ENCODE peak calls at places on chromosomes 4 and X, in seven cellular contexts. K is HCT116, V is vagina, Y is testis, O is transverse colon, M is H1, B is heart left ventricle. G is an unnamed sample.
A peak's percentile ranks its signal among the peaks of the same experiment; 100 is the strongest.

GRCh38 chr4:4868506-4869379 is 9.3 kb downstream of the MSX1 start:
- DNase-seq in M (no peak), B (no peak), V (no peak), K (no peak), O (no peak), Y (no peak), G (no peak)

GRCh38 chrX:57453901-57454300 is 137.9 kb upstream of the ZXDB start:
- DNase-seq in K (no peak), M (peak; percentile 0), V (no peak), Y (peak; percentile 10), O (no peak), B (no peak), G (no peak)

GRCh38 chrX:16963216-16963615 is 16.8 kb downstream of the REPS2 start:
- DNase-seq in O (no peak), M (no peak), V (no peak), Y (no peak), K (no peak), B (no peak), G (no peak)

GRCh38 chr4:13701937-13702446 is 74.5 kb upstream of the BOD1L1 start:
- DNase-seq in M (no peak), V (no peak), Y (no peak), B (no peak), O (no peak), K (peak; percentile 13), G (no peak)

GRCh38 chrX:134388161-134389109 is 71.5 kb upstream of the HPRT1 start:
- DNase-seq in V (no peak), K (no peak), B (no peak), O (no peak), Y (no peak), M (no peak), G (no peak)

GRCh38 chrX:47483310-47484268 is 567 bp upstream of the ZNF41 start:
- DNase-seq in V (no peak), K (no peak), M (no peak), Y (peak; percentile 16), B (peak; percentile 22), O (peak; percentile 16), G (peak; percentile 3)

GRCh38 chr4:101200561-101200960 is 146.8 kb downstream of the PPP3CA start:
- DNase-seq in M (no peak), K (peak; percentile 86), O (no peak), V (no peak), Y (no peak), B (no peak), G (no peak)

GRCh38 chr4:106773106-106773905 is 262.8 kb downstream of the DKK2 start:
- DNase-seq in V (no peak), M (no peak), B (no peak), Y (no peak), O (no peak), K (no peak), G (no peak)

GRCh38 chr4:169314906-169315305 is 44.1 kb upstream of the SH3RF1 start:
- DNase-seq in M (no peak), O (peak; percentile 93), K (peak; percentile 37), B (peak; percentile 69), Y (peak; percentile 50), V (no peak), G (peak; percentile 56)

GRCh38 chr4:125702406-125702805 is 387.7 kb downstream of the FAT4 start:
- DNase-seq in B (no peak), Y (no peak), V (no peak), O (no peak), K (no peak), M (no peak), G (no peak)

GRCh38 chrX:126165721-126166401 is at the start of gene DCAF12L2:
- DNase-seq in Y (peak; percentile 68), O (no peak), M (no peak), V (no peak), B (no peak), K (no peak), G (no peak)

GRCh38 chrX:79556750-79557149 is 189.6 kb upstream of the ITM2A start:
- DNase-seq in K (no peak), Y (no peak), B (no peak), O (no peak), M (no peak), V (no peak), G (no peak)

DNA sequence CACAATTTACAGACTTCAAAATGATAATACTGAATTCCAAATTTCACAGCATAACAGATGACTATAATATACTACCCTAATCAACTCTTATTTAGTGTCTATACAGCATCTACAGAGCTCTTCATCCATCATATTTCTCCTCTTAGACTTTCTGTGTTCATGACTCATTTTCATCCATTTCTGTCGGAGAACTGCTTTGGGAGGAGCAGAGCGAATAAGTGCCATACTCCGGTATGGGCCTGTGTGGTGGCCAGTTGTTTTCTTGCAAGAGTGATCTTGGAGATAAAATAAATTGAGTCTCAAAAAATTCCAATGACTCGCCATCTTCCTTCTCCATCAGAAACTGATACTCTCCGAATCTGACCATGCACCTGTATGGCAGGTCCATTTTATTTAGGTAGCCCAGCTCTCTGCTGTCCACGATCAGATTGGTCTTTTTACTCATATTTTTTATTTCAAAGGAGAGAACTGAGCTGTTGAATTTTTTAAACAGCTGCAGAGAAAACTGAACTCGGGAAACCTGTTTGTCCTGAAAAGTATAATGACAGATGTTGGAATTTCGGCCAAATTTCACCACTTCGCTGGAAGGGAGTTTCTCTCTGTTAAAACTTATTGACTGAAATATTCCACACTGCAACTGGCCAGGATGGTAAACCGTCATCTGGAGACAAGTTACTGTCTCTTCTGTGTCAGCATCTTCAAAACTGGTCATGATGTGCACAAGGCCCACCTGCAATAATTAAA is 7.8 kb downstream of the TIFA start:
- DNase-seq in M (no peak), K (no peak), V (no peak), O (no peak), Y (no peak), B (no peak), G (no peak)
- H3K36me3 ChIP-seq in M (no peaks in the 10 kb centered on the region), K (no peaks in the 10 kb centered on the region), V (peaks cover 9% of the 10 kb centered on the region), O (no peaks in the 10 kb centered on the region), Y (no peaks in the 10 kb centered on the region), B (peaks cover 12% of the 10 kb centered on the region), G (no peaks in the 10 kb centered on the region)

DNA sequence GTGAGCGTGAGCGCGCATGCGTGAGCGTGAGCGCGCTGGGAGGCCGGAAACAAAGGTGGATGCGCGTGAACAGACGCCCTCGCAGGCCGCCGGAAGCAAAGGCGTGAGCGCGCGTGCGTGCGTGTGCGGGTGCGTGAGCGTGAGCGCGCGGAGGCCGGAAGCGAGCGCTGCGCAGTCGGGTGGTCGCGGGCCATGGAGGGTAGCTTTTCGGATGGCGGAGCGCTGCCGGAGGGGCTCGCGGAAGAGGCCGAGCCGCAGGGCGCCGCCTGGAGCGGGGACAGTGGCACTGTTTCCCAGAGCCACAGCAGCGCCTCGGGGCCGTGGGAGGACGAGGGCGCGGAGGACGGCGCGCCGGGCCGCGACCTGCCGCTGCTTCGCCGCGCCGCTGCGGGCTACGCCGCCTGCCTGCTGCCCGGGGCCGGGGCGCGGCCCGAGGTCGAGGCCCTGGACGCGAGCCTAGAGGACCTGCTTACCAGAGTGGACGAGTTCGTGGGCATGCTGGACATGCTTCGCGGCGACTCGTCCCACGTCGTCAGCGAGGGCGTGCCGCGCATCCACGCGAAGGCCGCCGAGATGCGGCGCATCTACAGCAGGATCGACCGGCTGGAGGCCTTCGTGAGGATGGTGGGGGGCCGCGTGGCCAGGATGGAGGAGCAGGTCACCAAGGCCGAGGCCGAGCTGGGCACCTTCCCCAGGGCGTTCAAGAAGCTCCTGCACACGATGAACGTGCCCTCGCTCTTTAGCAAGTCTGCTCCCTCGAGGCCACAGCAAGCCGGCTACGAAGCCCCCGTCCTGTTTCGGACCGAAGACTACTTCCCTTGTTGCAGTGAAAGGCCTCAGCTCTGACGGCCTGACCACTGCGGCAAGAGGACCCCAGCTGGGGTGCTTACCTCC is at the start of gene BLOC1S4:
- DNase-seq in V (no peak), K (peak; percentile 81), B (peak; percentile 88), M (peak; percentile 70), Y (peak; percentile 90), O (peak; percentile 90), G (peak; percentile 80)
- TF ChIP-seq POLR2A in V (peak; percentile 66), K (peak; percentile 32), B (peak; percentile 84), M (peak; percentile 78), Y (peak; percentile 11), O (peak; percentile 84), G (peak; percentile 79)

GRCh38 chr4:128029907-128030306 is 31.2 kb upstream of the LARP1B start:
- DNase-seq in V (no peak), O (no peak), K (no peak), Y (no peak), B (no peak), M (no peak), G (no peak)

DNA sequence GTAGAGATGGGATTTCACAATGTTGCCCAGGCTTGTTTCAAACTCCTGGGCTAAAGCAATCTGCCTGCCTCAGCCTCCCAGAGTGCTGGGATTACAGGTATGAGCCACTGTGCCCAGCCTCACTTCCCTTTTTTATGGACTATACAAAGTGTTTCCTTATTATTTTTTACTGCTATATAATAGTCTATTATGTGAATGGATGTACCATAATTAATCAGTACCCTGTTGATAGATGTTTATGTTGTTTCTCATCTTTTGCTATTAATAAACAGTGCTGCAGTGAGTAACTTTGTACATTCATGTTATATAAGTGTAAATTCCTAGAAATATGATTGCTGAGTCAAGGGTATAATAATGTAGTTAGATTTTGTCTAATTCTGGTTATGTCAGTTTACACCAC is 35.8 kb upstream of the LARP1B start:
- DNase-seq in B (no peak), M (no peak), K (no peak), O (no peak), Y (no peak), V (no peak), G (no peak)
- H3K36me3 ChIP-seq in B (peaks cover 98% of the 10 kb centered on the region), M (peaks cover 19% of the 10 kb centered on the region), K (peaks cover 7% of the 10 kb centered on the region), O (peaks cover 78% of the 10 kb centered on the region), Y (no peaks in the 10 kb centered on the region), V (peaks cover 66% of the 10 kb centered on the region), G (no peaks in the 10 kb centered on the region)

GRCh38 chr4:56465599-56466295 is 1.7 kb upstream of the SRP72 start:
- DNase-seq in B (no peak), Y (no peak), K (no peak), V (no peak), M (no peak), O (no peak), G (no peak)

GRCh38 chr4:56468097-56468422 is 643 bp downstream of the SRP72 start:
- DNase-seq in K (peak; percentile 31), O (peak; percentile 50), B (no peak), M (no peak), V (no peak), Y (peak; percentile 62), G (peak; percentile 45)

GRCh38 chr4:56469489-56470210 is 2.2 kb downstream of the SRP72 start:
- DNase-seq in Y (no peak), M (no peak), B (no peak), K (no peak), V (no peak), O (no peak), G (no peak)

GRCh38 chr4:56466910-56467283 is 520 bp upstream of the SRP72 start:
- DNase-seq in B (no peak), M (no peak), K (no peak), O (no peak), Y (no peak), V (no peak), G (no peak)

DNA sequence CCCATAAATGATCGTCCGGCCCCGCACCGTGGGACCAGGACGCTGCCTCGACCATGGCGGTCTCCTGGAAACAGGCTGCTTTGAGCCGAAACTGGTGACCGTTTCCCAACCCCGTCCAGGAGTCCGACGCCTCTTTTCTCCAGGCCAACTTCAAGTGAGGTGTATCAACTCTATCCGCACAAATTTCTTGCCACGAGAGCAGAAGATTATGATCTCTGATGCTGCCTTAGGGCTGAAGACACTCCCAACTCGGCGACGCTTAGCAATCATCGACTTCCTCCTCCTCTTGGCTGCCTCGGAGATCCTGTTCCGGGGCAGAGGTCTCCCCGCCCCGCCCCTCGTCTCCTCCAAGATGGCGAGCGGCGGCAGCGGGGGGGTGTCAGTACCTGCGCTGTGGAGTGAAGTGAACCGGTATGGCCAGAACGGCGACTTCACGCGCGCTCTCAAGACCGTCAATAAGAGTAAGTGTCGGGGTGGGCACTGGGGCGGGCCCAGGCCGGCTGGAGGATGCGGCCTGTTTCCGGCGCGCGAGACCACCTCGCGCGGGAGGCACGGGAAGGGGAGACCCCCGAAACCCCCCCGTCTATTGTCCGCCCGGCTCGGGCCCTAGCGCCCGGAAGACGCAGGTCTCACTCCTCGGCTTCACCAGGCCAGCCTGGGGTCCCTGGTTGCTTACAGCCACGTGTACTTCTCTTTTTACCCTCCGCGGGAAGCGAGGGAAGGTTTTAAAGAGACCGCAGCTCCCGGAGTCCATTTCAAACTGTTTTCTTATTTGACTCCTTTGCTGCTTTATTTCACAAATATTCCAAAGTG is at the start of gene SRP72:
- DNase-seq in B (peak; percentile 89), V (peak; percentile 91), O (peak; percentile 91), Y (peak; percentile 95), K (peak; percentile 66), M (peak; percentile 46), G (peak; percentile 89)
- TF ChIP-seq POLR2A in B (peak; percentile 51), V (peak; percentile 58), O (peak; percentile 91), Y (peak; percentile 34), K (peak; percentile 65), M (peak; percentile 86), G (peak; percentile 74)